ENCODE peak calls at places on chromosome 19, in seven cellular contexts. One of them, this sample, is unnamed.

GRCh38 chr19:30053558-30053957 is 111.5 kb downstream of the URI1 start:
- DNase-seq in neural crest cell: no peak
- DNase-seq in lower leg skin: no peak
- DNase-seq in BJ: no peak
- DNase-seq in activated B cell treated with CpG ODN at 0.5 μM for 24 hours: no peak
- DNase-seq in ascending aorta: no peak
- DNase-seq in mucosa of descending colon: no peak
- DNase-seq in this sample: no peak

GRCh38 chr19:14674764-14675163 is at the start of gene ADGRE3:
- DNase-seq in neural crest cell: no peak
- DNase-seq in lower leg skin: no peak
- DNase-seq in BJ: no peak
- DNase-seq in activated B cell treated with CpG ODN at 0.5 μM for 24 hours: no peak
- DNase-seq in ascending aorta: no peak
- DNase-seq in mucosa of descending colon: no peak
- DNase-seq in this sample: no peak

GRCh38 chr19:40282920-40283319 is 2.2 kb downstream of the AKT2 start:
- DNase-seq in neural crest cell: no peak
- DNase-seq in lower leg skin: no peak
- DNase-seq in BJ: peak
- DNase-seq in activated B cell treated with CpG ODN at 0.5 μM for 24 hours: no peak
- DNase-seq in ascending aorta: no peak
- DNase-seq in mucosa of descending colon: no peak
- DNase-seq in this sample: peak

GRCh38 chr19:1275976-1276619 is 768 bp downstream of the FAM174C start:
- DNase-seq in neural crest cell: no peak
- DNase-seq in lower leg skin: peak
- DNase-seq in BJ: no peak
- DNase-seq in activated B cell treated with CpG ODN at 0.5 μM for 24 hours: no peak
- DNase-seq in ascending aorta: no peak
- DNase-seq in mucosa of descending colon: no peak
- DNase-seq in this sample: no peak

GRCh38 chr19:4310247-4311121 is 6.1 kb downstream of the FSD1 start:
- DNase-seq in neural crest cell: no peak
- DNase-seq in lower leg skin: no peak
- DNase-seq in BJ: no peak
- DNase-seq in activated B cell treated with CpG ODN at 0.5 μM for 24 hours: no peak
- DNase-seq in ascending aorta: no peak
- DNase-seq in mucosa of descending colon: no peak
- DNase-seq in this sample: no peak

GRCh38 chr19:32168606-32169005 is 176.8 kb upstream of the ZNF507 start:
- DNase-seq in neural crest cell: no peak
- DNase-seq in lower leg skin: no peak
- DNase-seq in BJ: no peak
- DNase-seq in activated B cell treated with CpG ODN at 0.5 μM for 24 hours: no peak
- DNase-seq in ascending aorta: no peak
- DNase-seq in mucosa of descending colon: no peak
- DNase-seq in this sample: no peak

GRCh38 chr19:44725251-44725650 is 23.3 kb upstream of the BCL3 start:
- DNase-seq in neural crest cell: no peak
- DNase-seq in lower leg skin: no peak
- DNase-seq in BJ: no peak
- DNase-seq in activated B cell treated with CpG ODN at 0.5 μM for 24 hours: no peak
- DNase-seq in ascending aorta: no peak
- DNase-seq in mucosa of descending colon: peak
- DNase-seq in this sample: no peak

GRCh38 chr19:29683009-29683408 is 17.7 kb downstream of the PLEKHF1 start:
- DNase-seq in neural crest cell: no peak
- DNase-seq in lower leg skin: no peak
- DNase-seq in BJ: no peak
- DNase-seq in activated B cell treated with CpG ODN at 0.5 μM for 24 hours: no peak
- DNase-seq in ascending aorta: no peak
- DNase-seq in mucosa of descending colon: no peak
- DNase-seq in this sample: no peak

GRCh38 chr19:20103091-20103501 is 25.3 kb downstream of the ZNF90 start:
- DNase-seq in neural crest cell: no peak
- DNase-seq in lower leg skin: no peak
- DNase-seq in BJ: no peak
- DNase-seq in activated B cell treated with CpG ODN at 0.5 μM for 24 hours: no peak
- DNase-seq in ascending aorta: no peak
- DNase-seq in mucosa of descending colon: no peak
- DNase-seq in this sample: no peak

GRCh38 chr19:33665776-33666175 is 44.0 kb downstream of the CHST8 start:
- DNase-seq in neural crest cell: no peak
- DNase-seq in lower leg skin: peak
- DNase-seq in BJ: no peak
- DNase-seq in activated B cell treated with CpG ODN at 0.5 μM for 24 hours: no peak
- DNase-seq in ascending aorta: peak
- DNase-seq in mucosa of descending colon: no peak
- DNase-seq in this sample: no peak

GRCh38 chr19:10855879-10856522 is 7.8 kb downstream of the C19orf38 start:
- DNase-seq in neural crest cell: no peak
- DNase-seq in lower leg skin: no peak
- DNase-seq in BJ: no peak
- DNase-seq in activated B cell treated with CpG ODN at 0.5 μM for 24 hours: no peak
- DNase-seq in ascending aorta: no peak
- DNase-seq in mucosa of descending colon: no peak
- DNase-seq in this sample: no peak

GRCh38 chr19:46844067-46844489 is 6.6 kb downstream of the AP2S1 start:
- DNase-seq in neural crest cell: no peak
- DNase-seq in lower leg skin: no peak
- DNase-seq in BJ: no peak
- DNase-seq in activated B cell treated with CpG ODN at 0.5 μM for 24 hours: no peak
- DNase-seq in ascending aorta: no peak
- DNase-seq in mucosa of descending colon: no peak
- DNase-seq in this sample: peak

GRCh38 chr19:35776102-35776788 is 881 bp downstream of the ARHGAP33 start:
- DNase-seq in neural crest cell: peak
- DNase-seq in lower leg skin: no peak
- DNase-seq in BJ: no peak
- DNase-seq in activated B cell treated with CpG ODN at 0.5 μM for 24 hours: no peak
- DNase-seq in ascending aorta: no peak
- DNase-seq in mucosa of descending colon: no peak
- DNase-seq in this sample: no peak

GRCh38 chr19:571127-571974 is 1.0 kb upstream of the BSG start:
- DNase-seq in neural crest cell: peak
- DNase-seq in lower leg skin: no peak
- DNase-seq in BJ: no peak
- DNase-seq in activated B cell treated with CpG ODN at 0.5 μM for 24 hours: peak
- DNase-seq in ascending aorta: no peak
- DNase-seq in mucosa of descending colon: peak
- DNase-seq in this sample: peak

GRCh38 chr19:20423381-20424207 is 142.0 kb downstream of the ZNF737 start:
- DNase-seq in neural crest cell: peak
- DNase-seq in lower leg skin: peak
- DNase-seq in BJ: no peak
- DNase-seq in activated B cell treated with CpG ODN at 0.5 μM for 24 hours: peak
- DNase-seq in ascending aorta: peak
- DNase-seq in mucosa of descending colon: peak
- DNase-seq in this sample: no peak

GRCh38 chr19:33734913-33735312 is 61.8 kb upstream of the KCTD15 start:
- DNase-seq in neural crest cell: no peak
- DNase-seq in lower leg skin: no peak
- DNase-seq in BJ: no peak
- DNase-seq in activated B cell treated with CpG ODN at 0.5 μM for 24 hours: no peak
- DNase-seq in ascending aorta: no peak
- DNase-seq in mucosa of descending colon: no peak
- DNase-seq in this sample: no peak

GRCh38 chr19:36215276-36216171 is 618 bp downstream of the ZNF146 start:
- DNase-seq in neural crest cell: peak
- DNase-seq in lower leg skin: no peak
- DNase-seq in BJ: no peak
- DNase-seq in activated B cell treated with CpG ODN at 0.5 μM for 24 hours: no peak
- DNase-seq in ascending aorta: no peak
- DNase-seq in mucosa of descending colon: no peak
- DNase-seq in this sample: no peak

GRCh38 chr19:44635581-44636438 is 7.9 kb upstream of the PVR start:
- DNase-seq in neural crest cell: no peak
- DNase-seq in lower leg skin: no peak
- DNase-seq in BJ: no peak
- DNase-seq in activated B cell treated with CpG ODN at 0.5 μM for 24 hours: no peak
- DNase-seq in ascending aorta: no peak
- DNase-seq in mucosa of descending colon: no peak
- DNase-seq in this sample: peak

GRCh38 chr19:37975071-37975470 is 68.1 kb downstream of the SIPA1L3 start:
- DNase-seq in neural crest cell: no peak
- DNase-seq in lower leg skin: peak
- DNase-seq in BJ: no peak
- DNase-seq in activated B cell treated with CpG ODN at 0.5 μM for 24 hours: no peak
- DNase-seq in ascending aorta: no peak
- DNase-seq in mucosa of descending colon: no peak
- DNase-seq in this sample: no peak

GRCh38 chr19:2923510-2923909 is 21.3 kb downstream of the ZNF77 start:
- DNase-seq in neural crest cell: no peak
- DNase-seq in lower leg skin: peak
- DNase-seq in BJ: peak
- DNase-seq in activated B cell treated with CpG ODN at 0.5 μM for 24 hours: no peak
- DNase-seq in ascending aorta: peak
- DNase-seq in mucosa of descending colon: no peak
- DNase-seq in this sample: peak

GRCh38 chr19:38015771-38016170 is 108.8 kb downstream of the SIPA1L3 start:
- DNase-seq in neural crest cell: no peak
- DNase-seq in lower leg skin: no peak
- DNase-seq in BJ: no peak
- DNase-seq in activated B cell treated with CpG ODN at 0.5 μM for 24 hours: no peak
- DNase-seq in ascending aorta: no peak
- DNase-seq in mucosa of descending colon: no peak
- DNase-seq in this sample: no peak

GRCh38 chr19:17888260-17888659 is 16.5 kb downstream of the SLC5A5 start:
- DNase-seq in neural crest cell: no peak
- DNase-seq in lower leg skin: no peak
- DNase-seq in BJ: no peak
- DNase-seq in activated B cell treated with CpG ODN at 0.5 μM for 24 hours: no peak
- DNase-seq in ascending aorta: no peak
- DNase-seq in mucosa of descending colon: no peak
- DNase-seq in this sample: no peak

GRCh38 chr19:47901370-47901769 is 15.3 kb upstream of the SULT2A1 start:
- DNase-seq in neural crest cell: no peak
- DNase-seq in lower leg skin: peak
- DNase-seq in BJ: no peak
- DNase-seq in activated B cell treated with CpG ODN at 0.5 μM for 24 hours: no peak
- DNase-seq in ascending aorta: no peak
- DNase-seq in mucosa of descending colon: no peak
- DNase-seq in this sample: no peak

GRCh38 chr19:2207991-2208860 is 27.9 kb downstream of the PLEKHJ1 start:
- DNase-seq in neural crest cell: no peak
- DNase-seq in lower leg skin: peak
- DNase-seq in BJ: peak
- DNase-seq in activated B cell treated with CpG ODN at 0.5 μM for 24 hours: no peak
- DNase-seq in ascending aorta: no peak
- DNase-seq in mucosa of descending colon: peak
- DNase-seq in this sample: peak

GRCh38 chr19:5934002-5934401 is 19.9 kb downstream of the CAPS start:
- DNase-seq in neural crest cell: no peak
- DNase-seq in lower leg skin: no peak
- DNase-seq in BJ: no peak
- DNase-seq in activated B cell treated with CpG ODN at 0.5 μM for 24 hours: no peak
- DNase-seq in ascending aorta: no peak
- DNase-seq in mucosa of descending colon: no peak
- DNase-seq in this sample: no peak

GRCh38 chr19:12521996-12522395 is 29.3 kb downstream of the ZNF564 start:
- DNase-seq in neural crest cell: no peak
- DNase-seq in lower leg skin: no peak
- DNase-seq in BJ: no peak
- DNase-seq in activated B cell treated with CpG ODN at 0.5 μM for 24 hours: no peak
- DNase-seq in ascending aorta: no peak
- DNase-seq in mucosa of descending colon: no peak
- DNase-seq in this sample: no peak
- TF ChIP-seq CTCF in neural crest cell: peak
- TF ChIP-seq CTCF in lower leg skin: no peak
- TF ChIP-seq CTCF in BJ: no peak
- TF ChIP-seq CTCF in activated B cell treated with CpG ODN at 0.5 μM for 24 hours: no peak
- TF ChIP-seq CTCF in ascending aorta: no peak
- TF ChIP-seq CTCF in mucosa of descending colon: no peak
- TF ChIP-seq CTCF in this sample: no peak

DNA sequence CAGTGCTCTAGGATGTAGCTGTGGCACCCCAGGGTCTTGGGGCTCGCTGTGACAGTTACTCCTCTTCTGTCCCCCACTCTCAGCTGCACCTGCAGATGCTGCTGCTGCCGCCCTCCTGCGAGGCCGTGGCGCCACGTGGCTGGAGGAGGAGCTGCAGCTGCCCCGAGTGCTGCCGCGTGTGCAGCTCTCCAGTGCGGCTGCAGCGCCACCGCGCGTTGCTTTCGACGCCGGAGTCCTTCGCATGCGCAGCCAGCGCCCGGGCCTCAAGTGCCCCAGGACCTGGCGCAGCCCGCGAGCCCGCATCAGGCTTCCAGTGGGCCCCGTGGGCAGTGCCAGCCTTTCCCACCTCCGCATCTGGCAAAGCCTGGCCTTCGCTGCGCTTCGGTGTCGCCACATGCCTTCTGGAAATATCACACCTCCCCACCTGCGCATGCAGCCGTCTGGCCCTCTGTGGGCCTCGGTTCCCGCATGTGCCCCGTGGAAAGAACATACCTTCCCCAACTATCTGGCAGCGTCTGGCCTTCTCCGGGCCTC is 692 bp upstream of the ZNF580 start:
- DNase-seq in neural crest cell: no peak
- DNase-seq in lower leg skin: no peak
- DNase-seq in BJ: no peak
- DNase-seq in activated B cell treated with CpG ODN at 0.5 μM for 24 hours: peak
- DNase-seq in ascending aorta: peak
- DNase-seq in mucosa of descending colon: peak
- DNase-seq in this sample: peak
- TF ChIP-seq CTCF in neural crest cell: no peak
- TF ChIP-seq CTCF in lower leg skin: no peak
- TF ChIP-seq CTCF in BJ: peak
- TF ChIP-seq CTCF in activated B cell treated with CpG ODN at 0.5 μM for 24 hours: no peak
- TF ChIP-seq CTCF in ascending aorta: peak
- TF ChIP-seq CTCF in mucosa of descending colon: no peak
- TF ChIP-seq CTCF in this sample: peak

DNA sequence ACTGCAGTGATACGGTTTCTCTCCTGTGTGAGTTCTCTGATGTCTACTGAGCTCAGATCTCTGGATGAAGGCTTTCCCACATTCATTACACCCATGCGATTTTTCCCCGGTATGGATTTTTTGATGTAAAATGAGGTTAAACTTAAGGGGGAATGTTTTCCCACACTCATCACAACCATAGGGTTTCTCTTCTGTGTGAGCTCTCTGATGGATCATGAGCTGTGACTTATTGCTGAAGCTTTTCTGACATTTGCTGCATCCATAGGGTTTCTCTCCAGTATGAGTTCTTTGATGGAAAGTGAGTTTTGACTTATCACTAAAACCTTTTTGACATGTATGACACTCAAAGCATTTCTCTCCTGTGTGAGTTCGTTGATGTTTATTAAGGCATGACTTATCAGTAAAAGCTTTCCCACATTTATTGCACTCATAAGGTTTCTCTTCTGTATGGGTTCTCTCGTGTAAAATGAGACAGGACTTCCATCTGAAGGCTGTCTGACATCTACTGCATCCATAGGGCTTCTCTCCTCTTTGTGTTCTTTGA is 10.6 kb upstream of the ZNF649 start:
- DNase-seq in neural crest cell: no peak
- DNase-seq in lower leg skin: no peak
- DNase-seq in BJ: no peak
- DNase-seq in activated B cell treated with CpG ODN at 0.5 μM for 24 hours: no peak
- DNase-seq in ascending aorta: no peak
- DNase-seq in mucosa of descending colon: no peak
- DNase-seq in this sample: no peak
- TF ChIP-seq CTCF in neural crest cell: no peak
- TF ChIP-seq CTCF in lower leg skin: no peak
- TF ChIP-seq CTCF in BJ: no peak
- TF ChIP-seq CTCF in activated B cell treated with CpG ODN at 0.5 μM for 24 hours: no peak
- TF ChIP-seq CTCF in ascending aorta: no peak
- TF ChIP-seq CTCF in mucosa of descending colon: no peak
- TF ChIP-seq CTCF in this sample: no peak

GRCh38 chr19:55625004-55625326 is 599 bp upstream of the ZNF784 start:
- DNase-seq in neural crest cell: no peak
- DNase-seq in lower leg skin: no peak
- DNase-seq in BJ: no peak
- DNase-seq in activated B cell treated with CpG ODN at 0.5 μM for 24 hours: no peak
- DNase-seq in ascending aorta: no peak
- DNase-seq in mucosa of descending colon: no peak
- DNase-seq in this sample: no peak
- TF ChIP-seq CTCF in neural crest cell: no peak
- TF ChIP-seq CTCF in lower leg skin: no peak
- TF ChIP-seq CTCF in BJ: no peak
- TF ChIP-seq CTCF in activated B cell treated with CpG ODN at 0.5 μM for 24 hours: no peak
- TF ChIP-seq CTCF in ascending aorta: no peak
- TF ChIP-seq CTCF in mucosa of descending colon: no peak
- TF ChIP-seq CTCF in this sample: no peak

This sample was measured in HFFc6.